ENCODE peak calls at places on chromosomes 4 and X, in six cellular contexts. B is CD4-positive, CD25-positive, alpha-beta regulatory T cell; H is psoas muscle; E is pancreas; O is aorta; G is hepatocyte. X is an unnamed sample. For H3K4me1, the result is how much of the 10 kb centered on the place peaks cover.

GRCh38 chr4:168723569-168723968 is 226.7 kb downstream of the PALLD start:
- DNase-seq in G (no peak), O (no peak), H (no peak), B (no peak), E (no peak), X (no peak)

GRCh38 chr4:47215759-47216158 is 184.4 kb downstream of the GABRB1 start:
- DNase-seq in G (no peak), O (no peak), B (no peak), H (no peak), E (no peak), X (no peak)

GRCh38 chr4:77025643-77026321 is 50.0 kb downstream of the CCNI start:
- DNase-seq in E (no peak), H (no peak), G (no peak), B (peak), O (no peak), X (no peak)

GRCh38 chr4:2390146-2390545 is 28.3 kb downstream of the ZFYVE28 start:
- DNase-seq in G (no peak), H (no peak), B (no peak), O (no peak), E (no peak), X (no peak)

GRCh38 chr4:128247906-128248305 is 39.7 kb downstream of the PGRMC2 start:
- DNase-seq in G (no peak), O (no peak), E (no peak), B (no peak), H (no peak), X (no peak)

GRCh38 chr4:173257732-173258717 is 76.1 kb downstream of the HMGB2 start:
- DNase-seq in H (peak), B (peak), E (no peak), O (peak), G (peak), X (peak)

GRCh38 chr4:98557497-98557896 is 100.9 kb downstream of the TSPAN5 start:
- DNase-seq in O (no peak), H (no peak), B (no peak), G (no peak), E (no peak), X (no peak)

GRCh38 chr4:118351851-118352827 is 664 bp downstream of the PRSS12 start:
- DNase-seq in O (no peak), G (peak), E (peak), B (peak), H (peak), X (no peak)

GRCh38 chr4:31045724-31046318 is 325.7 kb downstream of the PCDH7 start:
- DNase-seq in E (no peak), B (no peak), G (peak), H (no peak), O (no peak), X (no peak)

GRCh38 chr4:1294891-1295290 is 5.2 kb downstream of the MAEA start:
- DNase-seq in G (no peak), O (peak), H (peak), B (no peak), E (no peak), X (no peak)

GRCh38 chr4:143352052-143352451 is 15.4 kb downstream of the GAB1 start:
- DNase-seq in G (no peak), H (no peak), O (no peak), E (no peak), B (no peak), X (no peak)

GRCh38 chrX:134236690-134237362 is at the start of gene CCDC160:
- DNase-seq in H (peak), B (no peak), O (peak), E (peak), G (peak), X (no peak)

GRCh38 chrX:18010251-18010650 is 149.2 kb upstream of the RAI2 start:
- DNase-seq in O (no peak), H (no peak), E (no peak), B (no peak), G (peak), X (no peak)

GRCh38 chrX:39854772-39855747 is 242.7 kb downstream of the BCOR start:
- DNase-seq in G (no peak), B (peak), E (no peak), H (no peak), O (no peak), X (no peak)

GRCh38 chr4:118313098-118313497 is 39.7 kb downstream of the PRSS12 start:
- DNase-seq in B (no peak), H (no peak), O (no peak), G (no peak), E (no peak), X (no peak)

GRCh38 chr4:182427530-182427929 is 184.3 kb downstream of the TENM3 start:
- DNase-seq in H (no peak), E (no peak), O (no peak), G (peak), B (no peak), X (no peak)

GRCh38 chr4:174244441-174244840 is 39.0 kb downstream of the FBXO8 start:
- DNase-seq in B (no peak), G (no peak), H (no peak), O (no peak), E (no peak), X (no peak)

GRCh38 chr4:151600432-151600831 is 160.4 kb downstream of the GATB start:
- DNase-seq in B (no peak), H (no peak), G (no peak), E (no peak), O (no peak), X (no peak)

DNA sequence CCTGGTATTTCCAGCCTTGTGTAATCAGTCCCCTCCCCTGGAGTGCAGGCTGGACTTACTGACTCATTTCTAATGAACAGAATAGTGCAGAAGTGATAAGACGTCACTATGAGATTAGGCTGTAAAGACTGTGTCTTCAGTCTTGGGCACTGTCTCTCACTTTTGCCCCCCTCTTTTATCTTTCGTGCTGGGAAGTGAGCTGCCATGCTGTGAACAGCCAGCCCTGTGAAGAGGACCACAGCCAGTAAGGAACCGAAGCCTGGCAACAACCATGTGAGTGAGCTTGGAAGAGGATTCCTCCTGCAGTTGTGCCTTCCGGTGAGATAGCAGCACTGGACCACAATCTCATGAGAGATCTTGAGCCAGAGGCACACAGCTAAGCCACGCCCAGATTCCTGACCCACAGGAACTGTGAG is 67.5 kb upstream of the GPR34 start:
- DNase-seq in G (peak), E (no peak), H (no peak), O (no peak), B (no peak), X (no peak)
- H3K27ac ChIP-seq in G (peak), E (no peak), H (no peak), O (no peak), B (no peak), X (peak)

GRCh38 chr4:40734497-40734896 is 15.3 kb upstream of the NSUN7 start:
- DNase-seq in E (no peak), H (no peak), O (no peak), G (no peak), B (no peak), X (no peak)
- H3K4me1 ChIP-seq in E (under half), H (under half), O (under half), G (under half), B (under half), X (under half)

GRCh38 chr4:124946696-124947095 is 234.2 kb upstream of the ANKRD50 start:
- DNase-seq in E (no peak), G (no peak), B (no peak), O (no peak), H (no peak), X (no peak)

GRCh38 chr4:124943938-124944337 is 231.4 kb upstream of the ANKRD50 start:
- DNase-seq in E (no peak), O (no peak), H (no peak), G (no peak), B (no peak), X (no peak)

GRCh38 chr4:124948976-124949597 is 236.6 kb upstream of the ANKRD50 start:
- DNase-seq in E (no peak), G (no peak), B (no peak), H (no peak), O (no peak), X (no peak)

GRCh38 chr4:124945422-124945821 is 232.9 kb upstream of the ANKRD50 start:
- DNase-seq in G (no peak), O (no peak), B (no peak), E (no peak), H (no peak), X (no peak)

DNA sequence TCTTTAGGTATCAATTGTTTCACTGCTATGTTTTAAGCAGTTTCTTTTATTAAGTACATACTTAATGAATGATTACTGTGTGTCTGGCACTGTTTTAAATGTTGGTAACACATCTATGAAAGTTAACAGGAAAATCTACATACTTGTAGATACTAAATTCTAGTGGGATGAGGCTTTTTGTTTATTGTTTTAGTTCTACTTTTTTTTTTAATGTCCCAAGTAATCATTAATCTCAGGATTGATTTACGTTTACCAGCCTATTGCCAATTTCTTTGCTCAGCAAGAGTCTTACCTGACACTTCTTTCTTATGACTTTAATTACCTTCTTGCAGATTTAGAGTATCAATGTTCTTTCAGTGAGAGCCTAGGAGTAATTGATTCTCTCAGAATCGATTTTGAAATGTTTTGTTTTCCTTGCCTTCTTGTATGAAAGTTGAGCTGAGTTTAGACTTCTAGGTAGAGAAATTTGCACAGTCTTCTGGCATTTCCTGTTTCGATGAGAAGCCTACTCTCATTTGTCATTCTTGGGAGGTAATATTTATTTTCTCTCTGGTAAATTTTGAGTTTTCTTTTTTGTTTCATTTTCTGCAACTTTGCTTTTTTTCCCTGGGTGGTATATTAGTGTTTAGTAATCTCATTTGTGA is 235.2 kb upstream of the ANKRD50 start:
- DNase-seq in E (no peak), O (no peak), G (no peak), B (no peak), H (no peak), X (no peak)
- H3K27ac ChIP-seq in E (peak), O (no peak), G (no peak), B (no peak), H (no peak), X (no peak)

GRCh38 chrX:97638621-97639020 is 754.9 kb downstream of the RPA4 start:
- DNase-seq in H (no peak), B (no peak), G (no peak), E (no peak), O (no peak), X (no peak)
- H3K4me1 ChIP-seq in H (under half), B (under half), G (under half), E (under half), O (under half), X (under half)

GRCh38 chrX:63656871-63657580 is 128.0 kb downstream of the ARHGEF9 start:
- DNase-seq in B (no peak), H (no peak), E (no peak), O (peak), G (no peak), X (peak)
- H3K27ac ChIP-seq in B (no peak), H (no peak), E (no peak), O (no peak), G (no peak), X (peak)

DNA sequence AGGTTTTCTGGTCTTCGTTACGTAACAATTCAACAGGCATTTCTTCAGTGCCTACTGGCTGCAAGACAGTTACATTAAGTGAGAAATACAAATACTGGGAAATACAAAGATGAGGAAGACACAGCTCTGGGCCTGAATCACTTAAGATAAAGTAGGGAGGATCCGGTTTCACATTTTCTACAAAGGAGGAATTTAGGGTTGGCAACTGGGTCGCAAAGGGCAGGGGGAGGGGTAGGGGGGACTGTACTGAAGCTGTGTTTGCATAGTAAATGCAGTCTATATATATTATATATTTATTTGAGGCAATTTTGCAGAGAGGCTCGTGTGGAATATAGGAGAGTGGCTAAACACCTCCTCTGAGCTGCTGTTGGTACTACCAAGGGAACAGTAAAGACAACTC is 107.4 kb downstream of the MAML3 start:
- DNase-seq in B (no peak), O (no peak), G (no peak), H (no peak), E (no peak), X (no peak)
- H3K4me1 ChIP-seq in B (under half), O (under half), G (under half), H (under half), E (under half), X (under half)

GRCh38 chr4:6548882-6549230 is 26.1 kb upstream of the MAN2B2 start:
- DNase-seq in G (no peak), H (no peak), O (no peak), B (no peak), E (no peak), X (no peak)

GRCh38 chr4:6551660-6552059 is 23.3 kb upstream of the MAN2B2 start:
- DNase-seq in E (no peak), G (no peak), B (no peak), O (no peak), H (no peak), X (no peak)

GRCh38 chr4:6549445-6549844 is 25.5 kb upstream of the MAN2B2 start:
- DNase-seq in O (no peak), G (no peak), E (no peak), B (no peak), H (no peak), X (no peak)

GRCh38 chr4:6550821-6551220 is 24.2 kb upstream of the MAN2B2 start:
- DNase-seq in H (no peak), G (no peak), E (no peak), O (no peak), B (no peak), X (no peak)

DNA sequence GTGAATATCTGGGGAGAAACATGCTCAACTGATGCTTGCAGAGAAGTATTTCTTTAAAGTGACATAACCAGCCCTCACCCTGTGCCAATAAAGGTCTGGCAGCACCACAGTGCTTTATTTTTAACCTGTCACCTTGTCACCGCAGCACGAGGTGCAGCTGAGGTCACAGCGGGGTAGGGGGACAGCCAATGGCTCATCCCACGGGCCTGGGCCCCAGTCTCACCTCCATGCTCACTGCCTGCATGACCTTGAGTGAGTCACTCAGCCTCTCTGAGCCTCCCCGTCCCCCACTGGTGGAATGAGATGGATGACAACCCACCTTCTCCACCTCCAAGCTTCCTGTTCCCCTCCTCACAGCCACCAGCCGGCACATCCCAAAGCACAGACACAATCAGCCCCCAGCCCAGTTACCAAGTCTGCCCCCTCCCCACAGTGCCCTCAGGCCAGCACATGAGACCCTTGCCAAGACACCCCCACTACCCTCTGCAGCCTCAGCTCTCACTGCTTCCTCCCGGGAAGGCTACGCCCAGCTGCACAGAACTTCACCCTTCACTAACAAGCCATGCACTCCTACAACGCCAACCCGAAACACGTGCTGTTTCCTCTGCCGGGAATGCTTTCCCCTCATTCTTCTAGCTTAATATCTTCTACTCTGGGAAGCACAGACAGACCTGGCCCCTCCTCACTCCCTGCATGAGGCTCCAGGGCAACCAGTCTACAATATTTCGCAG is 24.9 kb upstream of the MAN2B2 start:
- DNase-seq in G (no peak), B (no peak), O (no peak), E (no peak), H (peak), X (no peak)
- H3K27ac ChIP-seq in G (no peak), B (no peak), O (no peak), E (no peak), H (no peak), X (no peak)

GRCh38 chrX:150575415-150575814 is 7.0 kb downstream of the MTM1 start:
- DNase-seq in B (no peak), O (no peak), H (no peak), E (no peak), G (peak), X (no peak)
- H3K4me1 ChIP-seq in B (half or more), O (under half), H (under half), E (under half), G (under half), X (under half)

GRCh38 chrX:16042980-16043379 is 80.4 kb upstream of the GRPR start:
- DNase-seq in E (no peak), G (no peak), H (no peak), B (no peak), O (no peak), X (no peak)
- H3K27ac ChIP-seq in E (no peak), G (no peak), H (no peak), B (no peak), O (no peak), X (no peak)

GRCh38 chr4:184805462-184806245 is 20.1 kb downstream of the ACSL1 start:
- DNase-seq in H (peak), B (no peak), O (no peak), E (peak), G (peak), X (no peak)
- H3K4me1 ChIP-seq in H (half or more), B (under half), O (under half), E (under half), G (under half), X (under half)